ENCODE peak calls at places on chromosomes 3 and 15, in eight cellular contexts. One of them, this sample, is unnamed. For H3K4me1, the result is how much of the 10 kb centered on the place peaks cover.

GRCh38 chr3:42439461-42440075 is 29.2 kb upstream of the LYZL4 start:
- DNase-seq in NT2/D1: no peak
- DNase-seq in testis: no peak
- DNase-seq in fibroblast of lung: no peak
- DNase-seq in psoas muscle: no peak
- DNase-seq in left ventricle myocardium inferior: no peak
- DNase-seq in right atrium auricular region: no peak
- DNase-seq in Peyer's patch: no peak
- DNase-seq in this sample: no peak

GRCh38 chr3:52062499-52062898 is 6.1 kb upstream of the DUSP7 start:
- DNase-seq in right atrium auricular region: peak
- DNase-seq in NT2/D1: no peak
- DNase-seq in psoas muscle: peak
- DNase-seq in Peyer's patch: no peak
- DNase-seq in fibroblast of lung: peak
- DNase-seq in testis: no peak
- DNase-seq in left ventricle myocardium inferior: no peak
- DNase-seq in this sample: no peak

GRCh38 chr3:177982034-177982433 is 554.2 kb upstream of the KCNMB2 start:
- DNase-seq in NT2/D1: no peak
- DNase-seq in right atrium auricular region: no peak
- DNase-seq in psoas muscle: no peak
- DNase-seq in testis: no peak
- DNase-seq in fibroblast of lung: peak
- DNase-seq in left ventricle myocardium inferior: no peak
- DNase-seq in Peyer's patch: no peak
- DNase-seq in this sample: no peak

GRCh38 chr3:171935261-171936123 is 92.3 kb downstream of the TMEM212 start:
- DNase-seq in Peyer's patch: no peak
- DNase-seq in fibroblast of lung: no peak
- DNase-seq in testis: no peak
- DNase-seq in left ventricle myocardium inferior: no peak
- DNase-seq in psoas muscle: no peak
- DNase-seq in NT2/D1: no peak
- DNase-seq in right atrium auricular region: no peak
- DNase-seq in this sample: no peak

GRCh38 chr3:181311186-181311585 is 321.6 kb upstream of the DNAJC19 start:
- DNase-seq in testis: no peak
- DNase-seq in psoas muscle: no peak
- DNase-seq in left ventricle myocardium inferior: no peak
- DNase-seq in NT2/D1: no peak
- DNase-seq in fibroblast of lung: no peak
- DNase-seq in Peyer's patch: no peak
- DNase-seq in right atrium auricular region: no peak
- DNase-seq in this sample: no peak

GRCh38 chr3:182487048-182487447 is 306.3 kb upstream of the ATP11B start:
- DNase-seq in NT2/D1: no peak
- DNase-seq in left ventricle myocardium inferior: no peak
- DNase-seq in fibroblast of lung: no peak
- DNase-seq in psoas muscle: no peak
- DNase-seq in testis: no peak
- DNase-seq in right atrium auricular region: no peak
- DNase-seq in Peyer's patch: no peak
- DNase-seq in this sample: no peak

GRCh38 chr15:39235084-39235795 is 345.6 kb upstream of the THBS1 start:
- DNase-seq in fibroblast of lung: peak
- DNase-seq in NT2/D1: no peak
- DNase-seq in Peyer's patch: no peak
- DNase-seq in psoas muscle: no peak
- DNase-seq in right atrium auricular region: no peak
- DNase-seq in testis: no peak
- DNase-seq in left ventricle myocardium inferior: no peak
- DNase-seq in this sample: no peak

GRCh38 chr3:39383190-39383912 is at the start of gene SLC25A38:
- DNase-seq in NT2/D1: peak
- DNase-seq in Peyer's patch: peak
- DNase-seq in psoas muscle: peak
- DNase-seq in left ventricle myocardium inferior: peak
- DNase-seq in fibroblast of lung: peak
- DNase-seq in right atrium auricular region: peak
- DNase-seq in testis: peak
- DNase-seq in this sample: peak

GRCh38 chr3:52120576-52121458 is 33.4 kb downstream of the POC1A start:
- DNase-seq in testis: no peak
- DNase-seq in fibroblast of lung: no peak
- DNase-seq in psoas muscle: no peak
- DNase-seq in right atrium auricular region: no peak
- DNase-seq in Peyer's patch: no peak
- DNase-seq in left ventricle myocardium inferior: no peak
- DNase-seq in NT2/D1: no peak
- DNase-seq in this sample: no peak

GRCh38 chr15:71706461-71707229 is 103.7 kb upstream of the NR2E3 start:
- DNase-seq in Peyer's patch: no peak
- DNase-seq in testis: no peak
- DNase-seq in psoas muscle: no peak
- DNase-seq in right atrium auricular region: no peak
- DNase-seq in left ventricle myocardium inferior: no peak
- DNase-seq in NT2/D1: no peak
- DNase-seq in fibroblast of lung: no peak
- DNase-seq in this sample: no peak

GRCh38 chr15:25504307-25504706 is 65.5 kb upstream of the UBE3A start:
- DNase-seq in Peyer's patch: no peak
- DNase-seq in right atrium auricular region: no peak
- DNase-seq in fibroblast of lung: no peak
- DNase-seq in psoas muscle: no peak
- DNase-seq in left ventricle myocardium inferior: no peak
- DNase-seq in testis: no peak
- DNase-seq in NT2/D1: no peak
- DNase-seq in this sample: no peak

GRCh38 chr3:46946416-46946815 is 30.1 kb downstream of the CCDC12 start:
- DNase-seq in NT2/D1: no peak
- DNase-seq in right atrium auricular region: no peak
- DNase-seq in fibroblast of lung: no peak
- DNase-seq in psoas muscle: no peak
- DNase-seq in left ventricle myocardium inferior: no peak
- DNase-seq in testis: no peak
- DNase-seq in Peyer's patch: peak
- DNase-seq in this sample: no peak

GRCh38 chr3:50623840-50624474 is 7.0 kb downstream of the MAPKAPK3 start:
- DNase-seq in testis: no peak
- DNase-seq in right atrium auricular region: no peak
- DNase-seq in fibroblast of lung: no peak
- DNase-seq in Peyer's patch: no peak
- DNase-seq in psoas muscle: no peak
- DNase-seq in NT2/D1: no peak
- DNase-seq in left ventricle myocardium inferior: no peak
- DNase-seq in this sample: no peak

GRCh38 chr3:133460809-133461208 is 61.0 kb downstream of the BFSP2 start:
- DNase-seq in psoas muscle: no peak
- DNase-seq in Peyer's patch: no peak
- DNase-seq in fibroblast of lung: no peak
- DNase-seq in right atrium auricular region: no peak
- DNase-seq in NT2/D1: no peak
- DNase-seq in testis: no peak
- DNase-seq in left ventricle myocardium inferior: no peak
- DNase-seq in this sample: no peak

GRCh38 chr3:15959434-15959811 is 161.6 kb upstream of the ANKRD28 start:
- DNase-seq in fibroblast of lung: peak
- DNase-seq in right atrium auricular region: no peak
- DNase-seq in left ventricle myocardium inferior: no peak
- DNase-seq in testis: no peak
- DNase-seq in NT2/D1: no peak
- DNase-seq in Peyer's patch: no peak
- DNase-seq in psoas muscle: no peak
- DNase-seq in this sample: no peak

DNA sequence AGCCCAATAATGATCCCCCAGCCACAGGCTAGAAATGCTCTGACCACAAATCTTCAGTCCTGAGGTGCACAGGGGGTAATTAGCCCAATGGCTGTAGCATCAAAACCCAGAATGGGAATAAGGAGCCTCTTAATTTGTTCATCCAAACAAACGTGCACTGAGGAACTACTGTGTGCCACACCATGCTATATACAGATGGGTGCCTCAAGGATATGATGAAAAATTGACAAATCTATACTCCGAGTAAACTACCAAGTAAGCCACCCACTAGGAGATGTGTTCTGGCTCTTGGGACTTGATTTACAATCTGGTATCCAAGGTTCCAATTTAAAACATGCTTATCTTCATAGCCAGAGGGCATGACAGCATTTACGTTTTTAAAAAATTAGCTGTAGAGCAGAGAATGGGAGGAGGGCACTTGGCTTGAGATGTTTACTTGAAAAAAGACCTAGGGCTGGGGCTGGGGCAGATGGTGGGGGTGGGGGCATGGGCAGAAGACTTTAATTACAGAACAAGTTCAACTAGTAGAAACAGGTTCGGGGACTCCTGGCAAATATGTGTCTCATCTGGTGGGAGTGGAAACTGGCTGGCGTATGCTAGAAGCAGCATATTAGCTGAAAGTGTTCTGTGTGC is 9.3 kb upstream of the ARHGEF3 start:
- DNase-seq in NT2/D1: no peak
- DNase-seq in testis: no peak
- DNase-seq in left ventricle myocardium inferior: no peak
- DNase-seq in right atrium auricular region: no peak
- DNase-seq in Peyer's patch: no peak
- DNase-seq in fibroblast of lung: no peak
- DNase-seq in psoas muscle: no peak
- DNase-seq in this sample: no peak
- H3K4me1 ChIP-seq in NT2/D1: under half
- H3K4me1 ChIP-seq in testis: under half
- H3K4me1 ChIP-seq in left ventricle myocardium inferior: under half
- H3K4me1 ChIP-seq in right atrium auricular region: under half
- H3K4me1 ChIP-seq in Peyer's patch: under half
- H3K4me1 ChIP-seq in fibroblast of lung: under half
- H3K4me1 ChIP-seq in psoas muscle: under half
- H3K4me1 ChIP-seq in this sample: under half

GRCh38 chr3:186515115-186515514 is 29.1 kb downstream of the CRYGS start:
- DNase-seq in testis: no peak
- DNase-seq in Peyer's patch: no peak
- DNase-seq in fibroblast of lung: no peak
- DNase-seq in left ventricle myocardium inferior: no peak
- DNase-seq in psoas muscle: no peak
- DNase-seq in right atrium auricular region: no peak
- DNase-seq in NT2/D1: no peak
- DNase-seq in this sample: no peak

GRCh38 chr3:186516645-186517044 is 27.5 kb downstream of the CRYGS start:
- DNase-seq in testis: no peak
- DNase-seq in right atrium auricular region: no peak
- DNase-seq in psoas muscle: no peak
- DNase-seq in NT2/D1: no peak
- DNase-seq in fibroblast of lung: no peak
- DNase-seq in Peyer's patch: no peak
- DNase-seq in left ventricle myocardium inferior: no peak
- DNase-seq in this sample: no peak

GRCh38 chr3:186519021-186519658 is 25.0 kb downstream of the CRYGS start:
- DNase-seq in left ventricle myocardium inferior: no peak
- DNase-seq in psoas muscle: no peak
- DNase-seq in NT2/D1: no peak
- DNase-seq in right atrium auricular region: no peak
- DNase-seq in Peyer's patch: no peak
- DNase-seq in fibroblast of lung: no peak
- DNase-seq in testis: no peak
- DNase-seq in this sample: no peak

GRCh38 chr3:186514296-186515002 is 29.7 kb downstream of the CRYGS start:
- DNase-seq in testis: no peak
- DNase-seq in fibroblast of lung: no peak
- DNase-seq in psoas muscle: no peak
- DNase-seq in NT2/D1: peak
- DNase-seq in left ventricle myocardium inferior: no peak
- DNase-seq in right atrium auricular region: no peak
- DNase-seq in Peyer's patch: no peak
- DNase-seq in this sample: no peak

DNA sequence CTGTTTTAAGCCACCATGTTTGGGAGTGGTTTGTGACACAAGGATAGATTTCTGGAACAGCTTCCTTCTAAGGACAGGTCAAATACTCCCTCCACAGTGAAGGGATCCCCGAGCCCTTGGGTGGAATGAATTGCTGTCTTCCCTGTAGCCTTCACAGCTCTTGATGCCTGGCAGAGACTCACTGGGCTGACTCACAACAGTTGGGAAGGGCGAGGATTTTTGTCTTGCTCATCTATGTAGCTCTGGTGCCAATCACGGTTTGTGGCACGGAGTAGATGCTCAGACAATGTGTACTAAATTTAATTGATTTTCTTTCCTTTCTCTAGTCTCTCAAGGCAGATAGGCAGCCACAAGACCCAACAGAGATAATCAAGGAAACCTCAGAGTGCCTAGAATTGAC is 27.0 kb downstream of the CRYGS start:
- DNase-seq in testis: no peak
- DNase-seq in fibroblast of lung: no peak
- DNase-seq in psoas muscle: no peak
- DNase-seq in NT2/D1: no peak
- DNase-seq in Peyer's patch: no peak
- DNase-seq in left ventricle myocardium inferior: no peak
- DNase-seq in right atrium auricular region: no peak
- DNase-seq in this sample: no peak
- H3K4me1 ChIP-seq in testis: under half
- H3K4me1 ChIP-seq in fibroblast of lung: under half
- H3K4me1 ChIP-seq in psoas muscle: under half
- H3K4me1 ChIP-seq in NT2/D1: under half
- H3K4me1 ChIP-seq in Peyer's patch: under half
- H3K4me1 ChIP-seq in left ventricle myocardium inferior: under half
- H3K4me1 ChIP-seq in right atrium auricular region: under half
- H3K4me1 ChIP-seq in this sample: under half

DNA sequence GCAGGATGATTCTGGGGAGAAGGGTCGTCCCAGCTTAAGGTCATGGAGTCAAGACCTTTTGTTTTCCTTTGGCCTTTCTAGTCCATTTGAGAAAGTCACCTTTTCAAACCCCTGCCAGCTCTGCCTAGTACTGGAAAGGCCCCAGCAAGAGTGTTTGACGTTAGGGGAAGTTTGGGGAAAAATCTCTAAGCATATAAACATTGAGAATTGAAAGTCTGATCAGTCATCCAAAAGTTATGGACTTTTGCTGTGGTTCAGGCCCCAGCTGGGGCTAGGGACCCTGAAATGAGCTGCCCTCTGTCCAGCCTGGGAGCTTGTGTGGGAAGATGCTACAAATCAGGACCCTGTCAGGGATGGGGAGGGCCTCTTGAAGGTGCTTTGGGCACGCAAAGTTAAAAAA is 21.6 kb downstream of the SLC6A6 start:
- DNase-seq in NT2/D1: no peak
- DNase-seq in testis: no peak
- DNase-seq in Peyer's patch: no peak
- DNase-seq in fibroblast of lung: no peak
- DNase-seq in right atrium auricular region: no peak
- DNase-seq in left ventricle myocardium inferior: no peak
- DNase-seq in psoas muscle: no peak
- DNase-seq in this sample: no peak
- H3K4me1 ChIP-seq in NT2/D1: under half
- H3K4me1 ChIP-seq in testis: under half
- H3K4me1 ChIP-seq in Peyer's patch: under half
- H3K4me1 ChIP-seq in fibroblast of lung: under half
- H3K4me1 ChIP-seq in right atrium auricular region: half or more
- H3K4me1 ChIP-seq in left ventricle myocardium inferior: half or more
- H3K4me1 ChIP-seq in psoas muscle: half or more
- H3K4me1 ChIP-seq in this sample: under half

DNA sequence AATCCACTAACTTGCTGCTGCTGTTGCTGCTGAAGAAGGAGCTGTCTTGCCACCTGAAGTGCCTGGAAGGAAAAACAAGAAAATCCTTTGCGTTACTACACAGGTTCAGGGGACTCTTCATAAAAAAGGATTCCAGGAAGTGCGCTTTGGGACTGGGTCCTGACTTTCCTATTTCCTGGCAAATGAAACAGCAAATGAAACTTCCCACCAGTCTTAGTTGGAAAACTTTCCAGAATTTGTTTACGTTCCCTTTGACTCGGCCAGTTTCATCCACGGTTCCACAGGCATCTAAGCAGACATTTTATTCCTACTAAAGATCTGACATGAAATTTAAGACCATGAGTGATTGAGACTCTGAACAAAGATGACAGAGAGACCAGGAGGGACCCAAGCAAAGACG is 471.0 kb downstream of the FOXP1 start:
- DNase-seq in Peyer's patch: no peak
- DNase-seq in psoas muscle: no peak
- DNase-seq in NT2/D1: no peak
- DNase-seq in fibroblast of lung: peak
- DNase-seq in testis: no peak
- DNase-seq in right atrium auricular region: no peak
- DNase-seq in left ventricle myocardium inferior: no peak
- DNase-seq in this sample: no peak
- H3K4me1 ChIP-seq in Peyer's patch: under half
- H3K4me1 ChIP-seq in psoas muscle: under half
- H3K4me1 ChIP-seq in NT2/D1: under half
- H3K4me1 ChIP-seq in fibroblast of lung: under half
- H3K4me1 ChIP-seq in testis: under half
- H3K4me1 ChIP-seq in right atrium auricular region: half or more
- H3K4me1 ChIP-seq in left ventricle myocardium inferior: half or more
- H3K4me1 ChIP-seq in this sample: under half